ENCODE peak calls at places on chromosomes 2 and 18, in seven cellular contexts. Q is breast epithelium, T is upper lobe of right lung, H is endodermal cell, Y is cardiac muscle cell, J is HFF-Myc, E is colonic mucosa. K is an unnamed sample.

GRCh38 chr2:233026211-233026813 is 6.2 kb upstream of the NEU2 start:
- DNase-seq in T (no peak), Q (no peak), E (no peak), Y (no peak), J (no peak), H (no peak), K (peak; percentile 84)

GRCh38 chr2:120516323-120517314 is 170.7 kb downstream of the INHBB start:
- DNase-seq in H (no peak), T (no peak), Y (no peak), Q (no peak), E (no peak), J (no peak), K (no peak)

GRCh38 chr18:13387856-13388548 is 169.4 kb downstream of the LDLRAD4 start:
- DNase-seq in H (no peak), J (no peak), Y (no peak), Q (peak; percentile 31), T (no peak), E (no peak), K (no peak)

GRCh38 chr2:75600418-75601088 is 39.8 kb upstream of the EVA1A start:
- DNase-seq in J (no peak), H (no peak), Y (no peak), E (no peak), T (no peak), Q (no peak), K (no peak)

GRCh38 chr18:48714873-48715272 is 176.0 kb downstream of the CTIF start:
- DNase-seq in E (peak; percentile 24), J (no peak), Q (no peak), Y (no peak), T (no peak), H (peak; percentile 74), K (no peak)

GRCh38 chr2:235669983-235670962 is 176.4 kb downstream of the AGAP1 start:
- DNase-seq in Q (peak; percentile 61), Y (peak; percentile 86), J (peak; percentile 31), T (peak; percentile 74), E (peak; percentile 59), H (peak; percentile 85), K (peak; percentile 62)

GRCh38 chr2:218031771-218032257 is 29.0 kb upstream of the TNS1 start:
- DNase-seq in H (peak; percentile 49), E (no peak), J (no peak), Y (no peak), Q (no peak), T (no peak), K (peak; percentile 20)

GRCh38 chr2:17879913-17880274 is 1.4 kb downstream of the KCNS3 start:
- DNase-seq in Y (no peak), H (no peak), E (no peak), Q (no peak), T (no peak), J (no peak), K (peak; percentile 13)

GRCh38 chr2:63048367-63049171 is 2.1 kb upstream of the OTX1 start:
- DNase-seq in Y (no peak), J (no peak), Q (no peak), T (no peak), E (peak; percentile 25), H (peak; percentile 82), K (no peak)

GRCh38 chr2:62014102-62014501 is 108.6 kb downstream of the COMMD1 start:
- DNase-seq in Y (peak; percentile 79), T (no peak), E (peak; percentile 40), Q (peak; percentile 57), J (peak; percentile 22), H (no peak), K (no peak)

GRCh38 chr2:211845346-211846030 is 693.1 kb downstream of the ERBB4 start:
- DNase-seq in T (no peak), H (no peak), J (no peak), E (no peak), Y (no peak), Q (no peak), K (no peak)

GRCh38 chr2:70084973-70085710 is 2.1 kb upstream of the PCBP1 start:
- DNase-seq in E (peak; percentile 82), T (no peak), Q (no peak), Y (no peak), H (peak; percentile 93), J (no peak), K (peak; percentile 75)

GRCh38 chr2:148814143-148814852 is 60.7 kb upstream of the KIF5C start:
- DNase-seq in J (no peak), Y (no peak), H (no peak), Q (no peak), T (no peak), E (peak; percentile 51), K (peak; percentile 82)

GRCh38 chr2:148816176-148816575 is 58.9 kb upstream of the KIF5C start:
- DNase-seq in E (no peak), T (no peak), Q (no peak), Y (no peak), J (no peak), H (no peak), K (no peak)

GRCh38 chr2:148814853-148815419 is 60.1 kb upstream of the KIF5C start:
- DNase-seq in H (no peak), E (peak; percentile 38), Y (no peak), J (no peak), Q (no peak), T (no peak), K (peak; percentile 58)

GRCh38 chr2:148812306-148812705 is 62.7 kb upstream of the KIF5C start:
- DNase-seq in H (no peak), T (no peak), E (no peak), Y (no peak), J (no peak), Q (no peak), K (peak; percentile 94)

DNA sequence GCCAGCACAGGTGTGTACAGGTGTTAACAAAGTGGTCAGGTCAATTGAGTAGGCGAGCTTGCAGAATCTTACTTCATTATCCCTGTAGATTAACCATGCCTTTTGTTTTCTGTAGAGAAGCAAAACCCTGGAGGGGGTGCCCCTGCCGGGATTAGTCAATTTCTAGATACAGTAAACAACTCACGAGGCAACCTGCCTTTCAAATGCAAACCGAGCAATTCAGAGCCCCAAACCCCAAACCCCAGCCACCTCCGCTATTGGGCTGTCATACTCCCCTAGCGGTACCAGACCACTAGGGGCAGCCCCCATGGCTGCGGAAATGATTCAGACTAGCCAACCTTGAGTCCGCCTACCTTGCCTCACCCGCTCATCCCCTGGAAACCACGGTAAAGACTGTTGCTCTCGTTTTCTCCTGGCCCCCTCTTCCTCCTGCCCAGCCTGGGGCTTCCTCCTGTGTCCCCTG is 61.4 kb upstream of the KIF5C start:
- DNase-seq in T (no peak), H (peak; percentile 96), Y (no peak), Q (no peak), J (no peak), E (peak; percentile 22), K (peak; percentile 16)
- TF ChIP-seq CTCF in T (peak; percentile 9), H (peak; percentile 88), Y (no peak), Q (no peak), J (no peak), E (no peak), K (no peak)

DNA sequence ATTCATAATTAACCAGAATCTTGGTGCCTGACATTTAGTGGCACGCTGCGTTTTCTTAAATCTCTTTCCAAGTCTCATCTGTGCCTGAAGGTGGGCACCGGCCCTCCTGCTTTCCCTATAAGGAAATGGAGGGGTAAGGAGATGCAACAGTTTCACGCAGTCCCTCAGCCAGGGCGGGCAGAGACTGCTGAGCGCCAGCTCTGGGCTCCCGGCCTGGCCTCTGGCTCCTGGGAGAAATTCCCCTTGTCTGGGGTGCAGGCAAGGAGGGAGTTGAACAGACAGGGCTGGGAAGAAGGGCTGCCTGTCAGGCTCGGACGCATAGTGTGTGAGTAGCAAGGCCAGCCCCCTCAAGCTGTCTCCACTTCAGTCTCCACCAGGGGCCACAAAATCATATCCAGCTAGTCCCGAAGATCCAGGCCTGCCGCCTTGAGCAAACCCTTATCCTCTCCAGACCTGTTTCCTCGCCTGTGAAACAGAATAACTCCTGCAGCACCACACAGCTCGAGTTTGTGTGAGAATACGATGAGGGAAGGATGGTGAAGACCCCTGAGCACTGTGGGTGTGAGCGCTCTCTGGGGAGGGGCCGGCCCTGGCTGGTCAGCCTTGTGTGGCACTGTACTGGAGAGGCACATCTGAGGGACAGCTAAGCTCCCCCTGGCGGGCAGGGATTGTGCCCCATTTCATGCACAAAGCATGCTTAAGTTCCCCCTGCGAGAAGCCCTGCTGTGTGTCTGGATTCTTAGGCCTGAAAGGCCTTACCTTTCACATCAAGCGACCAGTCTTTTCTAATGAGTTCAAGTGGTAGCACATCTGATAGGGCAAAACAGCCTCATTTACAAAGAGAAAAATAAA is 33.8 kb downstream of the SDC1 start:
- DNase-seq in E (peak; percentile 86), Q (no peak), J (no peak), Y (peak; percentile 70), H (peak; percentile 90), T (no peak), K (peak; percentile 61)
- TF ChIP-seq CTCF in E (no peak), Q (no peak), J (peak; percentile 30), Y (peak; percentile 35), H (peak; percentile 70), T (no peak), K (peak; percentile 39)

GRCh38 chr2:137677466-137677865 is 286.8 kb upstream of the HNMT start:
- DNase-seq in H (no peak), E (no peak), Y (no peak), Q (no peak), T (no peak), J (no peak), K (no peak)
- TF ChIP-seq CTCF in H (peak; percentile 56), E (no peak), Y (no peak), Q (no peak), T (no peak), J (no peak), K (no peak)

GRCh38 chr2:147846382-147847081 is 1.7 kb downstream of the ACVR2A start:
- DNase-seq in Q (no peak), J (no peak), E (no peak), Y (no peak), H (no peak), T (no peak), K (peak; percentile 23)

GRCh38 chr2:147843421-147843863 is 1.4 kb upstream of the ACVR2A start:
- DNase-seq in Q (no peak), T (no peak), J (no peak), H (no peak), Y (no peak), E (no peak), K (no peak)

GRCh38 chr2:147844691-147845607 is at the start of gene ACVR2A:
- DNase-seq in E (peak; percentile 57), Y (peak; percentile 58), Q (no peak), T (peak; percentile 72), J (no peak), H (peak; percentile 82), K (peak; percentile 57)

GRCh38 chr2:147845608-147846002 is 776 bp downstream of the ACVR2A start:
- DNase-seq in H (no peak), E (no peak), J (no peak), Y (peak; percentile 23), Q (no peak), T (no peak), K (peak; percentile 31)

DNA sequence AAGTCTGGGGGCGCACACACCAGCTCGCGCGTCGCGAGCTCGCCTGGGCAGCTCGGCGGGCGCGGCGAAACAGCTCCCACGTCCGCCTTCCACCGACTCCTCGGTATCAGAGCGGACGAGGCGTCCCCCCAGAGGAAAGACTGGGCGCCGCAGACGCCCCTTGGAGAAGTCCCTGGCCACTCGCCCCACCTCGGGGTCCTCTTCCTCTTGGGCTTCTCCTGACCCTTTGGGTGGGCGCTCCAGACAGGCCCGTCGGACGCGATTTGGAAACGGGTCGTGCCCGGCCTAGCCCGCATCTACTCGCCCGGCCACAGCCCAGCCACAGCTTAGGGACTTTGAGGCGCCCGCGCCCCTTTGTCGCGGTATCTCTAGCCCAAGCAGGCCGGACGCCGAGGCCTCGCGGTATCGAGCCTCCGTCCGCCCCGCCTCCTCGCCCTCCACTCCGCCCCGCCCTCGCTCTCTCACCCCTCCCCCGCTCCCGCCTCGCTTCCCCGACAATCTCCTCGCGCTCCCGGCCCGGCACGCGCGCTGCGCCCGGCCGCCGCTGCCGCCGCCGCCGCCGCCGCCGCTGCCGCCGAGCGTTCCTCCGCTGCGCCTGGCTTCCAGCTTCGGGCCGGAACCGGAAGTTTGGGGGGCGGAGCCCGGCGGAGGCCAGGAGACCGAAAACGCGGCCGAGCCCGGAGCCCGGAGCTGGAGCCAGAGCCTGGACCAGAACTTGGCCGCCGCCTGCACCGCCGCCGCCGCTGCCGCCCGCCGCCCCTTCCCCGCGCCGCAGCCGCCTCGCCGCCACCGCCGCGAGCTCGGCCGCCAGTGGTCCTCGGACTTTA is 752 bp upstream of the ACVR2A start:
- DNase-seq in Q (peak; percentile 89), T (peak; percentile 97), H (peak; percentile 97), J (peak; percentile 47), E (peak; percentile 90), Y (peak; percentile 96), K (peak; percentile 86)
- TF ChIP-seq CTCF in Q (peak; percentile 26), T (peak; percentile 35), H (peak; percentile 47), J (no peak), E (no peak), Y (peak; percentile 13), K (no peak)